ENCODE peak calls at places on chromosomes 4 and X, in five cellular contexts. B is IMR-90; T is heart left ventricle; H is A172; M is activated effector memory CD4-positive, alpha-beta T cell treated with anti-CD3 and anti-CD28 coated beads, Interleukin-2, amount 50 U/mL, for 16 hours. Y is an unnamed sample.

GRCh38 chr4:176002007-176002623 is 63.5 kb upstream of the WDR17 start:
- DNase-seq in B (no peak), T (peak), H (peak), M (no peak), Y (no peak)

GRCh38 chrX:74449322-74449936 is 28.1 kb downstream of the SLC16A2 start:
- DNase-seq in B (peak), T (no peak), H (peak), M (peak), Y (peak)

GRCh38 chrX:1152090-1152489 is 60.4 kb downstream of the CRLF2 start:
- DNase-seq in B (no peak), T (no peak), H (no peak), M (no peak), Y (no peak)

GRCh38 chrX:40146471-40147398 is 49.0 kb upstream of the BCOR start:
- DNase-seq in B (peak), T (no peak), H (no peak), M (peak), Y (no peak)

GRCh38 chr4:181819951-181820350 is 423.3 kb upstream of the TENM3 start:
- DNase-seq in B (peak), T (no peak), H (no peak), M (no peak), Y (no peak)

GRCh38 chrX:38052096-38052495 is 45.7 kb downstream of the SYTL5 start:
- DNase-seq in B (peak), T (no peak), H (peak), M (no peak), Y (no peak)

GRCh38 chr4:128776794-128777216 is 32.7 kb upstream of the JADE1 start:
- DNase-seq in B (peak), T (peak), H (peak), M (no peak), Y (no peak)

GRCh38 chr4:156137971-156138581 is 184.4 kb upstream of the CTSO start:
- DNase-seq in B (no peak), T (no peak), H (no peak), M (no peak), Y (no peak)

GRCh38 chrX:104641176-104641575 is 75.2 kb downstream of the IL1RAPL2 start:
- DNase-seq in B (no peak), T (no peak), H (no peak), M (no peak), Y (no peak)

GRCh38 chr4:38728651-38729141 is 54.1 kb downstream of the TLR10 start:
- DNase-seq in B (no peak), T (no peak), H (peak), M (no peak), Y (no peak)

GRCh38 chr4:183657564-183657963 is 1.4 kb downstream of the RWDD4 start:
- DNase-seq in B (no peak), T (no peak), H (no peak), M (no peak), Y (no peak)

GRCh38 chr4:15455290-15455689 is 14.4 kb upstream of the CC2D2A start:
- DNase-seq in B (peak), T (peak), H (no peak), M (no peak), Y (no peak)

GRCh38 chrX:127030011-127030738 is 210.6 kb downstream of the PRR32 start:
- DNase-seq in B (no peak), T (peak), H (no peak), M (no peak), Y (no peak)

GRCh38 chr4:112277705-112278448 is 7.8 kb downstream of the TIFA start:
- DNase-seq in B (no peak), T (no peak), H (no peak), M (no peak), Y (no peak)

GRCh38 chr4:108683479-108683878 is 33.1 kb downstream of the OSTC start:
- DNase-seq in B (peak), T (no peak), H (peak), M (no peak), Y (no peak)

GRCh38 chr4:77308843-77309242 is 151.8 kb downstream of the CCNG2 start:
- DNase-seq in B (peak), T (no peak), H (peak), M (no peak), Y (no peak)

GRCh38 chr4:56187601-56188177 is 199.6 kb downstream of the AASDH start:
- DNase-seq in B (no peak), T (no peak), H (no peak), M (no peak), Y (no peak)

GRCh38 chrX:133966199-133966598 is 19.2 kb downstream of the GPC3 start:
- DNase-seq in B (no peak), T (no peak), H (no peak), M (no peak), Y (no peak)

GRCh38 chrX:134144231-134144630 is 92.8 kb upstream of the CCDC160 start:
- DNase-seq in B (peak), T (no peak), H (no peak), M (no peak), Y (no peak)

GRCh38 chrX:123626962-123627361 is 105.9 kb downstream of the THOC2 start:
- DNase-seq in B (peak), T (no peak), H (peak), M (no peak), Y (no peak)

GRCh38 chr4:139718358-139718757 is 52.7 kb downstream of the MGST2 start:
- DNase-seq in B (no peak), T (no peak), H (no peak), M (no peak), Y (no peak)

GRCh38 chrX:110318664-110318968 is 731 bp upstream of the AMMECR1 start:
- DNase-seq in B (no peak), T (no peak), H (no peak), M (no peak), Y (no peak)

GRCh38 chr4:152807294-152807829 is 27.6 kb downstream of the ARFIP1 start:
- DNase-seq in B (peak), T (no peak), H (peak), M (no peak), Y (no peak)

Y was measured in T-helper 22 cell.